ENCODE peak calls at places on chromosome 15, in seven cellular contexts. Z, F, V, A, B, U and T are unnamed samples.

GRCh38 chr15:51108933-51109550 is 14.3 kb upstream of the TNFAIP8L3 start:
- DNase-seq in Z (no peak), F (no peak), V (no peak), A (no peak), B (peak; percentile 92), U (no peak), T (no peak)

GRCh38 chr15:87649175-87649574 is 607.4 kb downstream of the NTRK3 start:
- DNase-seq in Z (no peak), F (no peak), V (no peak), A (no peak), B (no peak), U (no peak), T (no peak)

GRCh38 chr15:29135266-29135665 is 134.4 kb downstream of the NSMCE3 start:
- DNase-seq in Z (no peak), F (no peak), V (no peak), A (no peak), B (peak; percentile 13), U (no peak), T (no peak)

GRCh38 chr15:75723847-75724660 is 11.4 kb upstream of the CSPG4 start:
- DNase-seq in Z (peak; percentile 84), F (peak; percentile 47), V (no peak), A (peak; percentile 94), B (peak; percentile 96), U (no peak), T (no peak)

GRCh38 chr15:99763827-99764226 is 30.6 kb upstream of the LYSMD4 start:
- DNase-seq in Z (no peak), F (no peak), V (no peak), A (no peak), B (no peak), U (no peak), T (no peak)

GRCh38 chr15:98776607-98777281 is 128.4 kb downstream of the IGF1R start:
- DNase-seq in Z (peak; percentile 42), F (peak; percentile 28), V (no peak), A (no peak), B (peak; percentile 50), U (no peak), T (no peak)

GRCh38 chr15:95567686-95568085 is 762.8 kb upstream of the NR2F2 start:
- DNase-seq in Z (no peak), F (no peak), V (no peak), A (no peak), B (peak; percentile 9), U (no peak), T (no peak)

GRCh38 chr15:26323564-26323963 is 449.3 kb downstream of the GABRB3 start:
- DNase-seq in Z (no peak), F (no peak), V (no peak), A (no peak), B (no peak), U (no peak), T (no peak)

GRCh38 chr15:52795464-52796227 is 5.5 kb upstream of the ONECUT1 start:
- DNase-seq in Z (no peak), F (no peak), V (no peak), A (no peak), B (no peak), U (no peak), T (no peak)

GRCh38 chr15:53033709-53034108 is 243.6 kb upstream of the ONECUT1 start:
- DNase-seq in Z (no peak), F (no peak), V (no peak), A (no peak), B (no peak), U (no peak), T (no peak)

GRCh38 chr15:54082836-54083492 is 104.7 kb downstream of the UNC13C start:
- DNase-seq in Z (no peak), F (no peak), V (no peak), A (no peak), B (peak; percentile 0), U (no peak), T (no peak)

GRCh38 chr15:98000249-98001203 is 40.0 kb downstream of the ARRDC4 start:
- DNase-seq in Z (no peak), F (no peak), V (no peak), A (peak; percentile 60), B (no peak), U (no peak), T (no peak)

GRCh38 chr15:83449928-83450501 is 2.9 kb downstream of the SH3GL3 start:
- DNase-seq in Z (no peak), F (no peak), V (no peak), A (no peak), B (no peak), U (no peak), T (no peak)

GRCh38 chr15:47824185-47824584 is 106.9 kb downstream of the SEMA6D start:
- DNase-seq in Z (no peak), F (no peak), V (no peak), A (no peak), B (no peak), U (no peak), T (no peak)

GRCh38 chr15:45640610-45641009 is 5.8 kb downstream of the SQOR start:
- DNase-seq in Z (no peak), F (no peak), V (no peak), A (no peak), B (peak; percentile 96), U (no peak), T (no peak)

GRCh38 chr15:75397494-75397893 is 29.1 kb upstream of the MAN2C1 start:
- DNase-seq in Z (no peak), F (no peak), V (no peak), A (no peak), B (peak; percentile 54), U (no peak), T (no peak)

GRCh38 chr15:88256261-88257230 is at the start of gene NTRK3:
- DNase-seq in Z (no peak), F (no peak), V (no peak), A (no peak), B (no peak), U (no peak), T (no peak)

GRCh38 chr15:41987246-41987924 is 15.0 kb upstream of the EHD4 start:
- DNase-seq in Z (no peak), F (no peak), V (no peak), A (no peak), B (no peak), U (no peak), T (no peak)

GRCh38 chr15:75921732-75922703 is 18.3 kb downstream of the FBXO22 start:
- DNase-seq in Z (no peak), F (no peak), V (no peak), A (peak; percentile 65), B (peak; percentile 83), U (no peak), T (no peak)

GRCh38 chr15:82263350-82263749 is 732 bp downstream of the SAXO2 start:
- DNase-seq in Z (no peak), F (no peak), V (no peak), A (no peak), B (no peak), U (no peak), T (no peak)

GRCh38 chr15:94894056-94894455 is 662.7 kb downstream of the MCTP2 start:
- DNase-seq in Z (no peak), F (no peak), V (no peak), A (no peak), B (no peak), U (no peak), T (no peak)

GRCh38 chr15:63218114-63218808 is 28.9 kb downstream of the RAB8B start:
- DNase-seq in Z (no peak), F (no peak), V (no peak), A (no peak), B (peak; percentile 73), U (no peak), T (no peak)

GRCh38 chr15:77901921-77902750 is 175.4 kb downstream of the TBC1D2B start:
- DNase-seq in Z (no peak), F (no peak), V (no peak), A (no peak), B (no peak), U (no peak), T (no peak)

GRCh38 chr15:78933187-78934062 is 11.4 kb downstream of the CTSH start:
- DNase-seq in Z (no peak), F (no peak), V (no peak), A (no peak), B (no peak), U (no peak), T (no peak)
- H3K27ac ChIP-seq in Z (peak overlapping the region; percentile 88), F (no peak overlapping the region), V (no peak overlapping the region), A (no peak overlapping the region), B (no peak overlapping the region), U (no peak overlapping the region), T (peak overlapping the region; percentile 3)

GRCh38 chr15:40736575-40736974 is 18.5 kb downstream of the RMDN3 start:
- DNase-seq in Z (no peak), F (no peak), V (no peak), A (no peak), B (no peak), U (no peak), T (no peak)

GRCh38 chr15:40743466-40743865 is 11.6 kb downstream of the RMDN3 start:
- DNase-seq in Z (no peak), F (no peak), V (no peak), A (no peak), B (no peak), U (no peak), T (no peak)

GRCh38 chr15:40739854-40740253 is 15.2 kb downstream of the RMDN3 start:
- DNase-seq in Z (no peak), F (no peak), V (no peak), A (no peak), B (no peak), U (no peak), T (no peak)

GRCh38 chr15:40737048-40737447 is 18.0 kb downstream of the RMDN3 start:
- DNase-seq in Z (no peak), F (no peak), V (no peak), A (no peak), B (peak; percentile 13), U (no peak), T (no peak)

GRCh38 chr15:40739042-40739441 is 16.0 kb downstream of the RMDN3 start:
- DNase-seq in Z (no peak), F (no peak), V (no peak), A (no peak), B (peak; percentile 38), U (no peak), T (no peak)
- H3K36me3 ChIP-seq in Z (peaks cover 89% of the 10 kb centered on the region), F (no peaks in the 10 kb centered on the region), V (peaks cover 51% of the 10 kb centered on the region), A (peaks cover 61% of the 10 kb centered on the region), B (peaks cover 28% of the 10 kb centered on the region), U (peaks cover 48% of the 10 kb centered on the region), T (peaks cover 18% of the 10 kb centered on the region)

GRCh38 chr15:55267401-55268053 is 22.1 kb downstream of the RAB27A start:
- DNase-seq in Z (peak; percentile 25), F (peak; percentile 81), V (peak; percentile 57), A (peak; percentile 69), B (peak; percentile 74), U (peak; percentile 67), T (no peak)
- H3K4me1 ChIP-seq in Z (no peaks in the 10 kb centered on the region), F (peaks cover 4% of the 10 kb centered on the region), V (peaks cover 23% of the 10 kb centered on the region), A (no peaks in the 10 kb centered on the region), B (peaks cover 13% of the 10 kb centered on the region), U (peaks cover 74% of the 10 kb centered on the region), T (peaks cover 15% of the 10 kb centered on the region)

DNA sequence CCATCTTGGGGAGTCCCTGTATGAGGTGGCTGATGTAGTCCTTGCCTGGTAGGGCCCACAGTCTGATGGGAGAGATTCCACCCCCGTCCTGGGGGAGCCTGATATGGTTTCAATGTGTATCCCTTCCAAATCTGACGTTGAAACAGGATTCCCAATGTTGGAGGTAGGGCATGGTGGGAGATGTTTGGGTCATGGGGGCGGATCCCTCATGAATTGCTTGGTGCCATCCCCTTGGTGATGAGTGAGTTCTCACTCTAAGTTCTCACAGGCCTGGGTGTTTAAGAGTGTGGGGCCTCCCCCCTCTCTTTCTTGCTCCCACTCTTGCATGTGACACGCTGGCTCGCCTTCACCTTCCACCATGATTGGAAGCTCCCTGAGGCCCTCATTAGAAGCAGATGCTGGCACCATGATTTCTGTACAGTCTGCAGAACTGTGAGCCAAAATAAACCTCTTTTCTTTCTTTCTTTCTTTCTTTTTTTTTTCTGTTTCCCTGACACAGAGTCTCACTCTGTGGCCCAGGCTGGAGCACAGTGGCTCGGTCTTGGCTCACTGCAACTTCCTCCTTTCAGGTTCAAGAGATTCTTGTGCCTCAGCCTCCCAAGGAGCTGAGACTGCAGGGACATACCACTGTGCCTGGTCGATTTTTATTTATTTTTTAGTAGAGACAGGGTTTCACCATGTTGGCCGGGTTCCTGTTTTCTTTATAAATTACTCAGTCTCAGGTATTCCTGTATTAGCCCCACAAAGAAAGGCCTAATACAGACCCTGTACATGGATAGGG is 28.6 kb downstream of the ITGA11 start:
- DNase-seq in Z (no peak), F (no peak), V (no peak), A (no peak), B (no peak), U (no peak), T (no peak)
- H3K27ac ChIP-seq in Z (no peak overlapping the region), F (no peak overlapping the region), V (no peak overlapping the region), A (no peak overlapping the region), B (no peak overlapping the region), U (no peak overlapping the region), T (no peak overlapping the region)